ENCODE peak calls at places on chromosome 2, in ten cellular contexts. N is ascending aorta, O is brain microvascular endothelial cell, W is BJ, G is AG09309, R is A549, I is choroid plexus epithelial cell, S is neural progenitor cell, T is cardiac fibroblast, X is colonic mucosa. M is an unnamed sample.

GRCh38 chr2:216287251-216287650 is 85.0 kb downstream of the MARCHF4 start:
- DNase-seq in N (no peak), O (peak), W (no peak), G (no peak), R (no peak), I (peak), S (peak), T (no peak), X (no peak), M (no peak)

GRCh38 chr2:241129086-241129871 is 20.0 kb downstream of the PASK start:
- DNase-seq in N (no peak), O (no peak), W (no peak), G (no peak), R (no peak), I (peak), S (no peak), T (no peak), X (no peak), M (no peak)

GRCh38 chr2:181264016-181264415 is 193.2 kb upstream of the ITGA4 start:
- DNase-seq in N (no peak), O (peak), W (no peak), G (no peak), R (no peak), I (no peak), S (peak), T (no peak), X (no peak), M (no peak)

GRCh38 chr2:145987797-145988196 is 1467.9 kb upstream of the ZEB2 start:
- DNase-seq in N (no peak), O (no peak), W (no peak), G (no peak), R (no peak), I (peak), S (no peak), T (peak), X (no peak), M (peak)

GRCh38 chr2:27191107-27191829 is 20.6 kb upstream of the ATRAID start:
- DNase-seq in N (no peak), O (peak), W (no peak), G (no peak), R (peak), I (peak), S (peak), T (peak), X (peak), M (no peak)

GRCh38 chr2:24861500-24861899 is 58.5 kb downstream of the ADCY3 start:
- DNase-seq in N (no peak), O (no peak), W (no peak), G (no peak), R (no peak), I (no peak), S (no peak), T (no peak), X (no peak), M (peak)

GRCh38 chr2:145169285-145169684 is 649.4 kb upstream of the ZEB2 start:
- DNase-seq in N (no peak), O (no peak), W (no peak), G (no peak), R (no peak), I (no peak), S (no peak), T (peak), X (no peak), M (no peak)

GRCh38 chr2:209977386-209978239 is 24.8 kb upstream of the RPE start:
- DNase-seq in N (no peak), O (no peak), W (no peak), G (peak), R (peak), I (peak), S (peak), T (peak), X (no peak), M (no peak)

GRCh38 chr2:76678358-76679024 is 843.7 kb downstream of the LRRTM4 start:
- DNase-seq in N (no peak), O (no peak), W (no peak), G (no peak), R (no peak), I (no peak), S (no peak), T (no peak), X (no peak), M (no peak)

GRCh38 chr2:173584676-173585453 is 230.2 kb downstream of the CDCA7 start:
- DNase-seq in N (no peak), O (no peak), W (no peak), G (no peak), R (no peak), I (no peak), S (no peak), T (no peak), X (no peak), M (no peak)

GRCh38 chr2:119354860-119355259 is 11.8 kb downstream of the C2orf76 start:
- DNase-seq in N (no peak), O (no peak), W (no peak), G (no peak), R (no peak), I (no peak), S (no peak), T (no peak), X (no peak), M (no peak)

GRCh38 chr2:167212054-167212648 is 323.9 kb downstream of the XIRP2 start:
- DNase-seq in N (no peak), O (peak), W (no peak), G (no peak), R (peak), I (peak), S (peak), T (peak), X (peak), M (no peak)

GRCh38 chr2:8003462-8004075 is 678.3 kb upstream of the ID2 start:
- DNase-seq in N (peak), O (peak), W (peak), G (peak), R (no peak), I (peak), S (no peak), T (peak), X (no peak), M (no peak)

GRCh38 chr2:62042944-62043343 is 137.5 kb downstream of the COMMD1 start:
- DNase-seq in N (no peak), O (no peak), W (no peak), G (no peak), R (no peak), I (no peak), S (no peak), T (peak), X (no peak), M (peak)

GRCh38 chr2:169702979-169703378 is 8.7 kb downstream of the PHOSPHO2 start:
- DNase-seq in N (no peak), O (no peak), W (no peak), G (no peak), R (no peak), I (no peak), S (no peak), T (no peak), X (no peak), M (no peak)

GRCh38 chr2:166230024-166230723 is 102.4 kb upstream of the SCN1A start:
- DNase-seq in N (no peak), O (peak), W (no peak), G (no peak), R (no peak), I (peak), S (no peak), T (peak), X (no peak), M (no peak)

GRCh38 chr2:209473930-209474419 is 50.1 kb downstream of the MAP2 start:
- DNase-seq in N (no peak), O (peak), W (peak), G (peak), R (peak), I (peak), S (no peak), T (peak), X (no peak), M (peak)

GRCh38 chr2:176099159-176099736 is 347 bp upstream of the HOXD12 start:
- DNase-seq in N (peak), O (no peak), W (no peak), G (no peak), R (no peak), I (no peak), S (no peak), T (no peak), X (peak), M (no peak)

GRCh38 chr2:33272001-33272400 is 204.4 kb upstream of the RASGRP3 start:
- DNase-seq in N (no peak), O (peak), W (no peak), G (no peak), R (no peak), I (peak), S (no peak), T (no peak), X (no peak), M (no peak)

GRCh38 chr2:58895849-58896248 is 654.7 kb upstream of the FANCL start:
- DNase-seq in N (no peak), O (no peak), W (no peak), G (no peak), R (no peak), I (no peak), S (no peak), T (no peak), X (no peak), M (no peak)

GRCh38 chr2:120988051-120988707 is 252.5 kb downstream of the GLI2 start:
- DNase-seq in N (peak), O (no peak), W (no peak), G (no peak), R (no peak), I (no peak), S (no peak), T (no peak), X (no peak), M (no peak)

GRCh38 chr2:102366406-102367112 is 11.0 kb downstream of the IL18R1 start:
- DNase-seq in N (no peak), O (no peak), W (no peak), G (no peak), R (no peak), I (no peak), S (no peak), T (no peak), X (no peak), M (no peak)
- H3K4me3 ChIP-seq in N (no peak), O (no peak), W (no peak), G (no peak), R (no peak), I (no peak), S (no peak), T (no peak), X (no peak), M (no peak)

GRCh38 chr2:70984228-70984575 is 5.8 kb downstream of the ANKRD53 start:
- DNase-seq in N (peak), O (no peak), W (no peak), G (no peak), R (no peak), I (no peak), S (no peak), T (no peak), X (no peak), M (no peak)
- TF ChIP-seq CTCF in N (no peak), O (no peak), W (no peak), G (no peak), R (no peak), I (no peak), S (no peak), T (no peak), X (no peak), M (no peak)

GRCh38 chr2:159224061-159224813 is 62.3 kb downstream of the WDSUB1 start:
- DNase-seq in N (no peak), O (no peak), W (no peak), G (no peak), R (no peak), I (no peak), S (no peak), T (no peak), X (no peak), M (no peak)
- H3K4me3 ChIP-seq in N (no peak), O (no peak), W (no peak), G (no peak), R (no peak), I (no peak), S (no peak), T (no peak), X (no peak), M (no peak)

DNA sequence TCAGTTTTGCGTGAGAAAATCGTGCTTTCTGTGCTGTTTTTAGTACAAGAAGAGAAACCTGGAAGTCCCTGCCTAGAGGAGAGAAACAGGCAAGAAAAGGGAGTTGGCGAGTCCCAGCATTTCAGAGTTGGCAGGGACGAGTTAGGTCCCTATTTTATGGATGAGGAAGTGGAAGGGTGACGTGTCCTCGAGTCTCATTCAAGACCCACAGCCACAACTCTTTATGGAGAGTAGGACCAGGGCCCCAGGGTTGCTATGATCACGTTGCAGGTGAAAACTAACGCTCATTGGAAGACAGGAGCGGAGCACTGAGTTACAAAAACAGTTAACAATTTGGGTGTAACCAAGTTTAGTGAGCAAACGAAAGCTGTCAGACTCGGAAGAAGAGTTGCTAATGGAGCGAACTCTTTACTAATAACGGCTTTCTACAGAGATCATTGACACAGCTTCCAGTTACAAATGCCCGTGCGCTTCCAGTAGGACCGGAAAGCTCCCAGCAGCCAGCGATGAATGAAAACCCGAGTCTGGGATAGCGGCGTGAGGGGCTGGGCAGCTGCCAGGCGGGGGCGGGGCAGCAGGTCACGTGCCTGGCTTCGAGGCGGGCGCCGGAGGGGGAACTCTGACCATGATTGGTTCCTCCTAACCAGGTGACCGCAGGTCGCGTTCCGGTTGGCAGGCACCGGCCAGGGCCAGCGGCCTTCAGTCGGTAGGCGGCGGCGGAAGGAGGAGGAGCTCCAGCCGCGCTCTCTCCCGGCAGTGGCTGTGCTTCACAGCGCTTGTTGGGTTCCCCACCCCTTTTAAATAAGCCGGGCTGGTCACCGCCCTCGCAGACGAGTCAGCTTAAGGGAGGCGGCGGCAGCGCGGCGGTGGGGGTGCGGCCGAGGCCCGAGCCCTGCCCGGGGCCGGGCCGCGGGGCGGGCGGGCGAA is at the start of gene CCNYL1:
- DNase-seq in N (peak), O (peak), W (peak), G (peak), R (peak), I (peak), S (peak), T (peak), X (peak), M (peak)
- TF ChIP-seq CTCF in N (peak), O (peak), W (peak), G (peak), R (no peak), I (peak), S (no peak), T (peak), X (no peak), M (no peak)

GRCh38 chr2:107648781-107649413 is 177.8 kb upstream of the RGPD4 start:
- DNase-seq in N (no peak), O (no peak), W (no peak), G (no peak), R (no peak), I (no peak), S (peak), T (no peak), X (no peak), M (no peak)
- H3K4me3 ChIP-seq in N (no peak), O (no peak), W (no peak), G (no peak), R (no peak), I (no peak), S (no peak), T (no peak), X (no peak), M (no peak)

GRCh38 chr2:148824190-148824589 is 50.8 kb upstream of the KIF5C start:
- DNase-seq in N (no peak), O (no peak), W (no peak), G (no peak), R (no peak), I (no peak), S (no peak), T (no peak), X (no peak), M (no peak)

GRCh38 chr2:148826791-148827190 is 48.2 kb upstream of the KIF5C start:
- DNase-seq in N (no peak), O (no peak), W (no peak), G (no peak), R (no peak), I (no peak), S (no peak), T (no peak), X (no peak), M (no peak)

GRCh38 chr2:148832626-148833025 is 42.4 kb upstream of the KIF5C start:
- DNase-seq in N (no peak), O (no peak), W (no peak), G (no peak), R (no peak), I (no peak), S (no peak), T (no peak), X (no peak), M (no peak)

GRCh38 chr2:148828941-148829340 is 46.1 kb upstream of the KIF5C start:
- DNase-seq in N (no peak), O (no peak), W (no peak), G (no peak), R (no peak), I (no peak), S (no peak), T (no peak), X (no peak), M (no peak)

GRCh38 chr2:148829618-148830017 is 45.4 kb upstream of the KIF5C start:
- DNase-seq in N (no peak), O (no peak), W (no peak), G (no peak), R (no peak), I (no peak), S (no peak), T (no peak), X (no peak), M (no peak)
- TF ChIP-seq CTCF in N (no peak), O (peak), W (no peak), G (peak), R (no peak), I (peak), S (no peak), T (peak), X (no peak), M (peak)

GRCh38 chr2:221389909-221390308 is 182.2 kb downstream of the EPHA4 start:
- DNase-seq in N (no peak), O (no peak), W (no peak), G (no peak), R (no peak), I (no peak), S (peak), T (no peak), X (no peak), M (no peak)
- H3K4me3 ChIP-seq in N (no peak), O (no peak), W (no peak), G (no peak), R (no peak), I (no peak), S (no peak), T (no peak), X (no peak), M (no peak)

DNA sequence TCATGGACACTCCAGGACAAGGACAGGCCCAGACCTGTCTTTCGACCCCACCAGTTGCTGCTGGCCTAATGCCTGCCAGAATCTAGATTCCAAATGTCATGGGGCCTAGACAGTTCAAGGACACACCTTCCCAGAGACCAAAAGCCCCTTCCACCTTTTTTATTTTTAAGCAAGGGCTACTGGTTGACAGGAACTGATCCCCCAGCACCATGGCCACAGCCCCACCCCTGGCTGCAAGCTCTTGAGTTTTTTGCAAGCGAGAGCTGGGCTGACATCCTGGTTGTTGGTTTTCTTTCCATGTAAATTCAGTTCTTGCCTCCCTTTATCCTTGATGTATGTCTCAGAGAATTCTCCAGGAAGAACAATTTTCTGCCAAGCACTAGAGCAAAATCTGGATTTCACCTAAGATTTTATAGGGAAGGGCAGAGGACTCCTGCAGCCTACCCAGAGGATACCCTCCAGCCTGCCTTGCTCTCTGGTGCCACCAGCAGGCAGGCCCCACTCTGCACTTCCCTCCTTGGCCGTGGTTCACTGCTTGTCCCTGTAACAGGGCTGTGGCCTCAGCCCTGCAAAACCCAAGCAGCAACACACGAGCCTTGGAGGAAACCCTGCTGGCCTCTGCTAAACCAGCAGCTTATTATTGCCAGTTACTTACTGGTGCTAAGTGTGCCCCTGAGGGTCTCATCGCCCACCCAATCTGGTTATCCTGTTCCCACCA is 97.7 kb downstream of the TWIST2 start:
- DNase-seq in N (peak), O (peak), W (no peak), G (no peak), R (peak), I (peak), S (peak), T (peak), X (peak), M (no peak)
- TF ChIP-seq CTCF in N (peak), O (peak), W (peak), G (peak), R (peak), I (peak), S (peak), T (peak), X (peak), M (peak)

DNA sequence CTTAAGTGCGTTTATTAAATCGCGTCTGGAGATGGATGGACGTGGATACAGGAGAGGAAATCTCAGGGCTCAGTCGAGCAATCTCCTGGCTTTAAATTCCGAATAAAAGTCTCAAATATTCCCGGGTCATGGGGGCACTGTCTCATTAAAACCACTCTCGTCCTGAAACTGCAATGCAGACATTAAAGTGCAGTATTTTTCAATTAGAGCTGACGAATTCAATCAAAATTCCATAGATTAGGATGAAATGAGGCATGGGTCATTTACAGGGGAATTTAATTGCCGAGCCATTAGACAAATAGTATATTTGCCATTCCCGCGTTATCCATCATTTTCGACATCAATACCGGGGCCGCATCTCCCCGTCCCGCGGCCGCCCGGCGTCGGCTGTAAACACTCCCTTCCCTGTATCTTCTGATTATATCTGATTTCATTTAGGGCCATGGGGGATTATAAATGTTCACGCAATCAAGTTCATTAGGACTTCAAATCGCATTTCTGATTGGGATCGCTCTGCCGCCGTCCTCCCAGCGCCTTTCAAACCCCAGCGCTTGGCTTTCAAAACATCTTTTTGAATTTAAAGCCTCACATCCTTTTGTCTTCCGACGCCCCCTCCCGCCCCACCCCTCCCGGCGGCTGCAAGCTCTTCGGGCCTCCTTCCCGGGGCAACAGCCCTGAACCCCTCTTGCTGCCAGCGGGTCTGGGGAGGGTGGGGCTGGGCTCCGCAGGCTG is 10.9 kb upstream of the GBX2 start:
- DNase-seq in N (no peak), O (no peak), W (no peak), G (no peak), R (no peak), I (peak), S (peak), T (no peak), X (no peak), M (no peak)
- H3K4me3 ChIP-seq in N (peak), O (peak), W (peak), G (peak), R (peak), I (peak), S (peak), T (peak), X (no peak), M (peak)

GRCh38 chr2:232551289-232551688 is 800 bp downstream of the EIF4E2 start:
- DNase-seq in N (no peak), O (no peak), W (peak), G (no peak), R (no peak), I (no peak), S (no peak), T (no peak), X (no peak), M (no peak)

GRCh38 chr2:232551776-232552175 is 1.3 kb downstream of the EIF4E2 start:
- DNase-seq in N (no peak), O (no peak), W (no peak), G (no peak), R (no peak), I (no peak), S (no peak), T (no peak), X (no peak), M (no peak)

GRCh38 chr2:232547991-232548390 is 2.4 kb downstream of the TIGD1 start:
- DNase-seq in N (no peak), O (no peak), W (no peak), G (no peak), R (no peak), I (no peak), S (no peak), T (no peak), X (no peak), M (no peak)

GRCh38 chr2:232549655-232550350 is 554 bp downstream of the TIGD1 start:
- DNase-seq in N (no peak), O (no peak), W (no peak), G (no peak), R (no peak), I (peak), S (no peak), T (peak), X (no peak), M (no peak)

GRCh38 chr2:232550351-232551261 is at the start of the genes EIF4E2 and TIGD1:
- DNase-seq in N (peak), O (peak), W (peak), G (peak), R (peak), I (peak), S (peak), T (peak), X (peak), M (peak)
- TF ChIP-seq CTCF in N (peak), O (peak), W (peak), G (peak), R (no peak), I (peak), S (peak), T (peak), X (peak), M (peak)